ENCODE peak calls at places on chromosome 2, in six cellular contexts. I is adrenal gland, O is colonic mucosa, B is neural progenitor cell, C is tibial artery, A is A549. V is an unnamed sample. For H3K9me3, the result is how much of the 10 kb centered on the place peaks cover.

GRCh38 chr2:32706815-32707214 is 79.0 kb downstream of the TTC27 start:
- DNase-seq in I (no peak), O (no peak), B (no peak), C (no peak), A (no peak), V (no peak)

GRCh38 chr2:68000170-68000825 is 62.5 kb downstream of the C1D start:
- DNase-seq in I (no peak), O (no peak), B (no peak), C (no peak), A (no peak), V (no peak)

GRCh38 chr2:167748536-167748935 is 498.9 kb downstream of the STK39 start:
- DNase-seq in I (no peak), O (no peak), B (no peak), C (no peak), A (no peak), V (no peak)

GRCh38 chr2:2264416-2264815 is 66.7 kb downstream of the MYT1L start:
- DNase-seq in I (no peak), O (no peak), B (no peak), C (no peak), A (no peak), V (no peak)

GRCh38 chr2:132943829-132944228 is 273.8 kb upstream of the LYPD1 start:
- DNase-seq in I (no peak), O (no peak), B (no peak), C (no peak), A (no peak), V (no peak)

GRCh38 chr2:241040081-241040803 is 41.8 kb downstream of the SNED1 start:
- DNase-seq in I (no peak), O (no peak), B (no peak), C (no peak), A (no peak), V (no peak)

GRCh38 chr2:191333911-191334357 is 88.7 kb downstream of the MYO1B start:
- DNase-seq in I (no peak), O (no peak), B (no peak), C (no peak), A (no peak), V (no peak)

GRCh38 chr2:49770919-49771318 is 616.6 kb upstream of the FSHR start:
- DNase-seq in I (peak), O (no peak), B (peak), C (no peak), A (peak), V (no peak)

GRCh38 chr2:159410276-159410675 is 123.8 kb upstream of the WDSUB1 start:
- DNase-seq in I (no peak), O (no peak), B (no peak), C (no peak), A (no peak), V (no peak)

GRCh38 chr2:5946210-5947118 is 254.3 kb downstream of the SOX11 start:
- DNase-seq in I (no peak), O (no peak), B (peak), C (no peak), A (no peak), V (no peak)

GRCh38 chr2:109337221-109337620 is 208.2 kb downstream of the SH3RF3 start:
- DNase-seq in I (no peak), O (no peak), B (no peak), C (no peak), A (no peak), V (no peak)

GRCh38 chr2:75310915-75311314 is 111.6 kb upstream of the TACR1 start:
- DNase-seq in I (no peak), O (no peak), B (no peak), C (no peak), A (peak), V (no peak)

DNA sequence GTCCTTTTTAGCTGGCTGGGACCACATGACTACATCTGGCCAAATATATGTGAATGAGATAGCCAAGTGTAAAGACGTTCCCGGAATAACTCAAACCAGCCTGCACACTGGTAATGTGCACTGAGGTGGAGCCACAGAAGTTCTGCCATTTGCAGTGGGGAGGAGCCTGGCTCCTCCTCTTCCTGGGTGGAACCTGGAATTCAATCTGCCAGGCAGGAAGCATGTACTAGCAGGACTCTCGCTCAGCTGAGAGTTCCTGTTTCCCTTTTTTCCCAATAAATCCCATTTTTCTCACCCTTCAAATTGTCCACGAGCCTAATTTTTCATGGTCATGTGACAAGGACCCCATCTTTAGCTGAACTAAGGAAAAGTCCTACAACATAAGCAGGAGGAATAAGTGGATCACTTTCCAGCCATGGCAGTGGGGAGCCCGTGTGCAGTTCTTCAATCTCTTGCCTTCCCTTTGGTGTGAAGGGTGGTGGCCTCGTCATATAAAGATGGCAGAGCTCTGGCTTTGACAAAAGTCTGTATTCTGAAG is 183.2 kb downstream of the UXS1 start:
- DNase-seq in I (no peak), O (no peak), B (no peak), C (no peak), A (no peak), V (no peak)
- H3K9me3 ChIP-seq in I (under half), O (under half), B (under half), C (under half), A (under half), V (under half)

DNA sequence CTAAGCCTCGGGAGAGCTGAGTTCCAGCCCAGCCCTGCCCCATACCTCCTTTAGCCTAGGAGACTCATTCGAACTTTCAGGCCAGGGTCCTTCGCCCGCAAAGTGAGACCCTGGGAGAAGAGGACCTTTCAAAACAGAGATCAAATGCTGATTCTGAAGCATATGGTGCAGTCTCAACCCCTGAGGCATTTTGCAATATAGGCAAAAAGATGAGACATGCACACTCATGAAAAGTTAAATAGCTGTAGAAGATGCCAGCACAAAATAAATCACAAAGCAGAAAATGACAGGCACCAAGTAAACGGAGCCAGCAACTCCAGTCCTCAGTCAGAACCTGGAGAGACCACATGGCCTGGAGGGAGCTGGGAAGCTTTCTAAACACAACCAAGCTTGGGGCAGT is 542.7 kb upstream of the RAB6C start:
- DNase-seq in I (no peak), O (no peak), B (no peak), C (no peak), A (no peak), V (no peak)
- H3K9me3 ChIP-seq in I (under half), O (under half), B (under half), C (under half), A (under half), V (under half)

GRCh38 chr2:210112871-210113270 is 58.3 kb downstream of the KANSL1L start:
- DNase-seq in I (no peak), O (no peak), B (no peak), C (no peak), A (no peak), V (no peak)
- H3K9me3 ChIP-seq in I (under half), O (under half), B (under half), C (under half), A (under half), V (under half)

GRCh38 chr2:238996331-238997136 is 148.6 kb downstream of the TWIST2 start:
- DNase-seq in I (no peak), O (no peak), B (no peak), C (peak), A (no peak), V (no peak)

GRCh38 chr2:238997684-238998083 is 149.8 kb downstream of the TWIST2 start:
- DNase-seq in I (no peak), O (peak), B (no peak), C (peak), A (no peak), V (no peak)

GRCh38 chr2:238998775-238999174 is 150.9 kb downstream of the TWIST2 start:
- DNase-seq in I (peak), O (no peak), B (no peak), C (no peak), A (no peak), V (no peak)

GRCh38 chr2:238995634-238996033 is 147.7 kb downstream of the TWIST2 start:
- DNase-seq in I (no peak), O (no peak), B (no peak), C (no peak), A (no peak), V (no peak)

GRCh38 chr2:238997137-238997390 is 149.2 kb downstream of the TWIST2 start:
- DNase-seq in I (no peak), O (no peak), B (no peak), C (no peak), A (no peak), V (no peak)
- H3K9me3 ChIP-seq in I (under half), O (under half), B (under half), C (under half), A (under half), V (under half)